ENCODE peak calls at places on chromosomes 11 and 22, in ten cellular contexts. One of them, this sample, is unnamed. For H3K4me1, the result is how much of the 10 kb centered on the place peaks cover.

GRCh38 chr11:3382613-3383275 is 3.8 kb upstream of the ZNF195 start:
- DNase-seq in body of pancreas: no peak
- DNase-seq in kidney: no peak
- DNase-seq in heart left ventricle: no peak
- DNase-seq in cardiac muscle cell: no peak
- DNase-seq in adrenal gland: no peak
- DNase-seq in thyroid gland: no peak
- DNase-seq in OCI-LY7: no peak
- DNase-seq in gastrocnemius medialis: no peak
- DNase-seq in tibial nerve: no peak
- DNase-seq in this sample: no peak

GRCh38 chr11:65634140-65634436 is 3.8 kb upstream of the SIPA1 start:
- DNase-seq in tibial nerve: no peak
- DNase-seq in thyroid gland: no peak
- DNase-seq in OCI-LY7: no peak
- DNase-seq in gastrocnemius medialis: no peak
- DNase-seq in adrenal gland: no peak
- DNase-seq in kidney: no peak
- DNase-seq in body of pancreas: no peak
- DNase-seq in cardiac muscle cell: no peak
- DNase-seq in heart left ventricle: no peak
- DNase-seq in this sample: no peak

GRCh38 chr11:14593671-14594070 is 49.9 kb upstream of the PDE3B start:
- DNase-seq in heart left ventricle: no peak
- DNase-seq in adrenal gland: no peak
- DNase-seq in gastrocnemius medialis: no peak
- DNase-seq in tibial nerve: no peak
- DNase-seq in cardiac muscle cell: no peak
- DNase-seq in thyroid gland: no peak
- DNase-seq in body of pancreas: no peak
- DNase-seq in OCI-LY7: no peak
- DNase-seq in kidney: no peak
- DNase-seq in this sample: no peak

GRCh38 chr22:29385748-29386147 is 2.6 kb downstream of the AP1B1 start:
- DNase-seq in thyroid gland: peak
- DNase-seq in cardiac muscle cell: no peak
- DNase-seq in heart left ventricle: no peak
- DNase-seq in OCI-LY7: peak
- DNase-seq in tibial nerve: no peak
- DNase-seq in gastrocnemius medialis: no peak
- DNase-seq in body of pancreas: peak
- DNase-seq in adrenal gland: peak
- DNase-seq in kidney: no peak
- DNase-seq in this sample: no peak

GRCh38 chr11:118111744-118112035 is 24.9 kb upstream of the SMIM35 start:
- DNase-seq in tibial nerve: no peak
- DNase-seq in heart left ventricle: no peak
- DNase-seq in thyroid gland: no peak
- DNase-seq in adrenal gland: no peak
- DNase-seq in gastrocnemius medialis: no peak
- DNase-seq in kidney: no peak
- DNase-seq in cardiac muscle cell: no peak
- DNase-seq in OCI-LY7: no peak
- DNase-seq in body of pancreas: no peak
- DNase-seq in this sample: no peak

GRCh38 chr11:128848815-128849455 is 18.2 kb downstream of the KCNJ1 start:
- DNase-seq in tibial nerve: no peak
- DNase-seq in kidney: no peak
- DNase-seq in adrenal gland: no peak
- DNase-seq in body of pancreas: peak
- DNase-seq in cardiac muscle cell: peak
- DNase-seq in thyroid gland: peak
- DNase-seq in OCI-LY7: peak
- DNase-seq in gastrocnemius medialis: no peak
- DNase-seq in heart left ventricle: peak
- DNase-seq in this sample: peak

GRCh38 chr11:85941380-85941973 is 86.3 kb downstream of the CCDC83 start:
- DNase-seq in thyroid gland: peak
- DNase-seq in gastrocnemius medialis: peak
- DNase-seq in adrenal gland: peak
- DNase-seq in OCI-LY7: peak
- DNase-seq in body of pancreas: peak
- DNase-seq in heart left ventricle: no peak
- DNase-seq in cardiac muscle cell: peak
- DNase-seq in tibial nerve: peak
- DNase-seq in kidney: no peak
- DNase-seq in this sample: peak

GRCh38 chr11:124749920-124750319 is 2.1 kb downstream of the VSIG2 start:
- DNase-seq in adrenal gland: no peak
- DNase-seq in gastrocnemius medialis: no peak
- DNase-seq in kidney: no peak
- DNase-seq in cardiac muscle cell: no peak
- DNase-seq in heart left ventricle: no peak
- DNase-seq in thyroid gland: no peak
- DNase-seq in OCI-LY7: no peak
- DNase-seq in body of pancreas: no peak
- DNase-seq in tibial nerve: no peak
- DNase-seq in this sample: no peak

GRCh38 chr11:74332272-74332671 is 20.8 kb upstream of the P4HA3 start:
- DNase-seq in body of pancreas: no peak
- DNase-seq in adrenal gland: no peak
- DNase-seq in kidney: no peak
- DNase-seq in heart left ventricle: no peak
- DNase-seq in gastrocnemius medialis: no peak
- DNase-seq in tibial nerve: no peak
- DNase-seq in cardiac muscle cell: no peak
- DNase-seq in thyroid gland: no peak
- DNase-seq in OCI-LY7: no peak
- DNase-seq in this sample: no peak

GRCh38 chr11:131408011-131408640 is 37.7 kb downstream of the NTM start:
- DNase-seq in thyroid gland: no peak
- DNase-seq in tibial nerve: no peak
- DNase-seq in cardiac muscle cell: peak
- DNase-seq in OCI-LY7: peak
- DNase-seq in heart left ventricle: peak
- DNase-seq in gastrocnemius medialis: no peak
- DNase-seq in kidney: no peak
- DNase-seq in body of pancreas: peak
- DNase-seq in adrenal gland: peak
- DNase-seq in this sample: no peak

GRCh38 chr11:62370743-62371440 is 33.6 kb downstream of the ASRGL1 start:
- DNase-seq in heart left ventricle: no peak
- DNase-seq in gastrocnemius medialis: no peak
- DNase-seq in OCI-LY7: no peak
- DNase-seq in body of pancreas: peak
- DNase-seq in cardiac muscle cell: peak
- DNase-seq in adrenal gland: no peak
- DNase-seq in thyroid gland: peak
- DNase-seq in kidney: no peak
- DNase-seq in tibial nerve: no peak
- DNase-seq in this sample: no peak

GRCh38 chr11:8262552-8263108 is 1.0 kb downstream of the LMO1 start:
- DNase-seq in body of pancreas: peak
- DNase-seq in gastrocnemius medialis: peak
- DNase-seq in kidney: peak
- DNase-seq in adrenal gland: peak
- DNase-seq in tibial nerve: no peak
- DNase-seq in thyroid gland: peak
- DNase-seq in OCI-LY7: no peak
- DNase-seq in heart left ventricle: peak
- DNase-seq in cardiac muscle cell: peak
- DNase-seq in this sample: peak

GRCh38 chr11:62599909-62600308 is 1.8 kb downstream of the MTA2 start:
- DNase-seq in heart left ventricle: peak
- DNase-seq in gastrocnemius medialis: no peak
- DNase-seq in kidney: no peak
- DNase-seq in tibial nerve: no peak
- DNase-seq in cardiac muscle cell: no peak
- DNase-seq in adrenal gland: no peak
- DNase-seq in OCI-LY7: no peak
- DNase-seq in body of pancreas: no peak
- DNase-seq in thyroid gland: no peak
- DNase-seq in this sample: no peak

GRCh38 chr11:78220218-78221157 is 31.8 kb downstream of the USP35 start:
- DNase-seq in adrenal gland: no peak
- DNase-seq in heart left ventricle: no peak
- DNase-seq in thyroid gland: no peak
- DNase-seq in gastrocnemius medialis: no peak
- DNase-seq in body of pancreas: no peak
- DNase-seq in cardiac muscle cell: no peak
- DNase-seq in tibial nerve: no peak
- DNase-seq in kidney: no peak
- DNase-seq in OCI-LY7: no peak
- DNase-seq in this sample: no peak

GRCh38 chr22:35215993-35216392 is 41.3 kb upstream of the HMGXB4 start:
- DNase-seq in heart left ventricle: no peak
- DNase-seq in gastrocnemius medialis: no peak
- DNase-seq in adrenal gland: no peak
- DNase-seq in kidney: no peak
- DNase-seq in OCI-LY7: no peak
- DNase-seq in cardiac muscle cell: no peak
- DNase-seq in tibial nerve: no peak
- DNase-seq in body of pancreas: no peak
- DNase-seq in thyroid gland: no peak
- DNase-seq in this sample: no peak

DNA sequence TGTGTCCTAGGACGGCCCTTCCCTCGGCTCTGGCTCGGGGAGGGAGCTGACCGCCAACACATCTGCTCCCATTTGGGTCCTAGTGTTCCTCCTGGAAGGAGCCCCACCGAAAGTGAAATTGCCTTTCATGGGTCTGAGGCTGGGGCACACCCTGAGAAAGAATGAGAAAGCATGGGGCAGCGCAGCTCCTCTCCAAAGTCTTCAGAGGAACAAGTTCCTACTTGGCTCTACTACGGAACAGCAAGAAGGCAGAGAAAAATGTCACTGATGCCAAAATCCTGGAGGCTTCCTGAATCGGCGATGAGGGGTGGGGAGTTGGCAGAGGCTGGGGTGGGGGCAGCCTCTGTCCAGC is 41.5 kb upstream of the MYEOV start:
- DNase-seq in thyroid gland: no peak
- DNase-seq in heart left ventricle: no peak
- DNase-seq in kidney: peak
- DNase-seq in adrenal gland: no peak
- DNase-seq in cardiac muscle cell: no peak
- DNase-seq in body of pancreas: no peak
- DNase-seq in OCI-LY7: no peak
- DNase-seq in tibial nerve: no peak
- DNase-seq in gastrocnemius medialis: no peak
- DNase-seq in this sample: no peak
- TF ChIP-seq CTCF in thyroid gland: no peak
- TF ChIP-seq CTCF in heart left ventricle: no peak
- TF ChIP-seq CTCF in kidney: no peak
- TF ChIP-seq CTCF in adrenal gland: no peak
- TF ChIP-seq CTCF in cardiac muscle cell: no peak
- TF ChIP-seq CTCF in body of pancreas: no peak
- TF ChIP-seq CTCF in OCI-LY7: no peak
- TF ChIP-seq CTCF in tibial nerve: no peak
- TF ChIP-seq CTCF in gastrocnemius medialis: no peak
- TF ChIP-seq CTCF in this sample: no peak

DNA sequence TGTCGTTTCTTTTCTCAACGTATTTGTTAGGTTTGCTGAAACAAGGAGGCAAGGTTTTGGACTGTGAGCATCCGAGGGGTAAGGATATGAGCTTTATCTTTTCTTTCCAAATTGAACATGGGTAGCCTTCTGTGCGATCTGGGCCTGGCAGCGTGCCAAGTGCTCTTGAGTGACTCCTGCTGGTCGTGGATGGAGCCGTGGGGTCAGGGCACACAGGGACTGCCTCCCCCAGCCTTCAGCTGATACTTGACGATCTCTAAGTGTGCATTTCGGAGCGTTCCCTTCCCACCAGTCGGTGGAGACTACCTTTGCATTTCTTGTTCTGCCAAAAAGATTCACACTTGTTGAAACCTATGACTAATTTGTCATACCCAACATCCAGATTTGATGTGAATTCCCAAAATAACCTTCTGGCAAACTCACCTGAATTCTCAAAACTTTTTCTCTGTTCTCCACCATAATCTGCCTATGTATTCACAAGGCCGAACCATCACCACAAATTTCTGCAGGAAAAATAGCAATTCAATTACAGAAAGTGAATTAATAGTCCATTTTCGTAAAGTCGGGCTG is 40.2 kb upstream of the CLMP start:
- DNase-seq in tibial nerve: peak
- DNase-seq in cardiac muscle cell: peak
- DNase-seq in gastrocnemius medialis: peak
- DNase-seq in adrenal gland: peak
- DNase-seq in heart left ventricle: peak
- DNase-seq in kidney: peak
- DNase-seq in thyroid gland: peak
- DNase-seq in body of pancreas: peak
- DNase-seq in OCI-LY7: peak
- DNase-seq in this sample: peak
- H3K4me1 ChIP-seq in tibial nerve: under half
- H3K4me1 ChIP-seq in cardiac muscle cell: under half
- H3K4me1 ChIP-seq in gastrocnemius medialis: under half
- H3K4me1 ChIP-seq in adrenal gland: under half
- H3K4me1 ChIP-seq in heart left ventricle: under half
- H3K4me1 ChIP-seq in kidney: under half
- H3K4me1 ChIP-seq in thyroid gland: under half
- H3K4me1 ChIP-seq in body of pancreas: under half
- H3K4me1 ChIP-seq in OCI-LY7: under half
- H3K4me1 ChIP-seq in this sample: under half

DNA sequence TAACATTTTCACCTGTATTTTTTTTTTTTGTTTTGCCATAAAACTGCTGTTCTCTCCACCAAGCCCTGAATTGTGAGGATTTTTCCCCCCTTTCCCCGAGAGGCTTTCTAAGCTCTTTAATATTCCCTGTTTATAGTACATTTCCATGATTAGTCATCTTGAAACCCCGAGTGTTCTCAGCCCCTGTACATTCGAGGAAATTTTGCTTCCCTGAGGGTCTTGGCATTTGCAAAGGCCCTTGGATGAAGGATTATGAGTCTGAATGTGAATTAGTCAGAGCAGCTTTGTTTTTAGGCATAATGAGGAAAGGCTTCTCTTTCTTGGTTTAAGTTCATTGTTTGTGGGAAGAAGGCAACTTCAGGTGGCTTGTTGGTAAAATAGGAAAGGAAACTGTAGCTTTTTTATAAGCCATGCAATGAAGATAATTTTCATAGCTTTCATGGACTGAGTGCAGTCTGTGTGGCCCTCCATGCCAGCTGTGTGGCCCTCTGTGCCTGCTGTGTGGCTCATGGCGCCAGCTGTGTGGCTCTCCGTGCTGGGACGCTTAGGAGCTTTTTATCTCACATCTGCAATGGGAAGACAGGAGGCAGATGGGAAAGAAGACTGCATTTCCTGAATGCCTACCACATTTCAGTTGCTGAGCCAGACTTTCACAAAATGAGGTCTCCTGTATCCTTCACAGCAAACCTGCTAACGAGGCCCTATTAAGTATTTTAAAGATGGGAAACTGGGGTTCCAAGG is 129.0 kb downstream of the TEAD1 start:
- DNase-seq in heart left ventricle: no peak
- DNase-seq in thyroid gland: no peak
- DNase-seq in cardiac muscle cell: peak
- DNase-seq in kidney: no peak
- DNase-seq in adrenal gland: no peak
- DNase-seq in gastrocnemius medialis: no peak
- DNase-seq in OCI-LY7: no peak
- DNase-seq in body of pancreas: no peak
- DNase-seq in tibial nerve: no peak
- DNase-seq in this sample: peak
- H3K4me3 ChIP-seq in heart left ventricle: no peak
- H3K4me3 ChIP-seq in thyroid gland: no peak
- H3K4me3 ChIP-seq in cardiac muscle cell: no peak
- H3K4me3 ChIP-seq in kidney: no peak
- H3K4me3 ChIP-seq in adrenal gland: no peak
- H3K4me3 ChIP-seq in gastrocnemius medialis: no peak
- H3K4me3 ChIP-seq in OCI-LY7: no peak
- H3K4me3 ChIP-seq in body of pancreas: no peak
- H3K4me3 ChIP-seq in tibial nerve: no peak
- H3K4me3 ChIP-seq in this sample: no peak

GRCh38 chr22:23270212-23270733 is 90.0 kb downstream of the BCR start:
- DNase-seq in heart left ventricle: no peak
- DNase-seq in thyroid gland: peak
- DNase-seq in gastrocnemius medialis: no peak
- DNase-seq in OCI-LY7: peak
- DNase-seq in body of pancreas: no peak
- DNase-seq in adrenal gland: no peak
- DNase-seq in cardiac muscle cell: no peak
- DNase-seq in kidney: no peak
- DNase-seq in tibial nerve: no peak
- DNase-seq in this sample: no peak
- TF ChIP-seq CTCF in heart left ventricle: no peak
- TF ChIP-seq CTCF in thyroid gland: no peak
- TF ChIP-seq CTCF in gastrocnemius medialis: no peak
- TF ChIP-seq CTCF in OCI-LY7: no peak
- TF ChIP-seq CTCF in body of pancreas: no peak
- TF ChIP-seq CTCF in adrenal gland: no peak
- TF ChIP-seq CTCF in cardiac muscle cell: no peak
- TF ChIP-seq CTCF in kidney: peak
- TF ChIP-seq CTCF in tibial nerve: no peak
- TF ChIP-seq CTCF in this sample: peak